ENCODE peak calls at places on chromosomes 6 and 20, in four cellular contexts. One of them, this sample, is unnamed.
A peak's percentile ranks its signal among the peaks of the same experiment; 100 is the strongest.

GRCh38 chr6:89509719-89510339 is 76.9 kb downstream of the ANKRD6 start:
- DNase-seq in neural progenitor cell: no peak
- DNase-seq in heart left ventricle: no peak
- DNase-seq in astrocyte: no peak
- DNase-seq in this sample: no peak

GRCh38 chr6:90139272-90139817 is 157.3 kb downstream of the BACH2 start:
- DNase-seq in neural progenitor cell: no peak
- DNase-seq in heart left ventricle: no peak
- DNase-seq in astrocyte: no peak
- DNase-seq in this sample: no peak

GRCh38 chr20:59994697-59995122 is 36.5 kb downstream of the CDH26 start:
- DNase-seq in neural progenitor cell: peak; percentile 71
- DNase-seq in heart left ventricle: peak; percentile 35
- DNase-seq in astrocyte: no peak
- DNase-seq in this sample: no peak

GRCh38 chr6:159981171-159981571 is 12.3 kb downstream of the IGF2R start:
- DNase-seq in neural progenitor cell: no peak
- DNase-seq in heart left ventricle: no peak
- DNase-seq in astrocyte: no peak
- DNase-seq in this sample: no peak

GRCh38 chr20:24503352-24503931 is 34.0 kb downstream of the SYNDIG1 start:
- DNase-seq in neural progenitor cell: no peak
- DNase-seq in heart left ventricle: peak; percentile 73
- DNase-seq in astrocyte: peak; percentile 50
- DNase-seq in this sample: peak; percentile 1

GRCh38 chr6:62429781-62430180 is 143.8 kb upstream of the KHDRBS2 start:
- DNase-seq in neural progenitor cell: no peak
- DNase-seq in heart left ventricle: no peak
- DNase-seq in astrocyte: no peak
- DNase-seq in this sample: no peak

GRCh38 chr6:124590001-124590400 is 372.2 kb upstream of the RNF217 start:
- DNase-seq in neural progenitor cell: no peak
- DNase-seq in heart left ventricle: no peak
- DNase-seq in astrocyte: no peak
- DNase-seq in this sample: no peak

GRCh38 chr6:7086488-7086887 is 21.3 kb upstream of the RREB1 start:
- DNase-seq in neural progenitor cell: no peak
- DNase-seq in heart left ventricle: peak; percentile 30
- DNase-seq in astrocyte: no peak
- DNase-seq in this sample: no peak

GRCh38 chr6:75205776-75206334 is at the start of gene COL12A1:
- DNase-seq in neural progenitor cell: peak; percentile 87
- DNase-seq in heart left ventricle: peak; percentile 89
- DNase-seq in astrocyte: peak; percentile 99
- DNase-seq in this sample: peak; percentile 96

GRCh38 chr20:24814556-24815195 is 134.4 kb upstream of the CST7 start:
- DNase-seq in neural progenitor cell: no peak
- DNase-seq in heart left ventricle: no peak
- DNase-seq in astrocyte: no peak
- DNase-seq in this sample: no peak

GRCh38 chr6:112432853-112433252 is 85.7 kb downstream of the RFPL4B start:
- DNase-seq in neural progenitor cell: no peak
- DNase-seq in heart left ventricle: no peak
- DNase-seq in astrocyte: no peak
- DNase-seq in this sample: no peak

GRCh38 chr6:112434896-112435295 is 87.8 kb downstream of the RFPL4B start:
- DNase-seq in neural progenitor cell: no peak
- DNase-seq in heart left ventricle: no peak
- DNase-seq in astrocyte: no peak
- DNase-seq in this sample: no peak

GRCh38 chr6:112429226-112429625 is 82.1 kb downstream of the RFPL4B start:
- DNase-seq in neural progenitor cell: peak; percentile 39
- DNase-seq in heart left ventricle: no peak
- DNase-seq in astrocyte: peak; percentile 38
- DNase-seq in this sample: no peak

GRCh38 chr6:112433457-112433856 is 86.3 kb downstream of the RFPL4B start:
- DNase-seq in neural progenitor cell: no peak
- DNase-seq in heart left ventricle: no peak
- DNase-seq in astrocyte: no peak
- DNase-seq in this sample: no peak

GRCh38 chr6:112431803-112432202 is 84.7 kb downstream of the RFPL4B start:
- DNase-seq in neural progenitor cell: no peak
- DNase-seq in heart left ventricle: no peak
- DNase-seq in astrocyte: no peak
- DNase-seq in this sample: no peak
- H3K4me3 ChIP-seq in neural progenitor cell: no peak overlapping the region
- H3K4me3 ChIP-seq in heart left ventricle: no peak overlapping the region
- H3K4me3 ChIP-seq in astrocyte: no peak overlapping the region
- H3K4me3 ChIP-seq in this sample: no peak overlapping the region

GRCh38 chr20:36461600-36462439 is 79.5 kb upstream of the MYL9 start:
- DNase-seq in neural progenitor cell: peak; percentile 83
- DNase-seq in heart left ventricle: peak; percentile 81
- DNase-seq in astrocyte: no peak
- DNase-seq in this sample: no peak
- TF ChIP-seq CTCF in neural progenitor cell: no peak
- TF ChIP-seq CTCF in heart left ventricle: no peak
- TF ChIP-seq CTCF in astrocyte: no peak
- TF ChIP-seq CTCF in this sample: no peak

DNA sequence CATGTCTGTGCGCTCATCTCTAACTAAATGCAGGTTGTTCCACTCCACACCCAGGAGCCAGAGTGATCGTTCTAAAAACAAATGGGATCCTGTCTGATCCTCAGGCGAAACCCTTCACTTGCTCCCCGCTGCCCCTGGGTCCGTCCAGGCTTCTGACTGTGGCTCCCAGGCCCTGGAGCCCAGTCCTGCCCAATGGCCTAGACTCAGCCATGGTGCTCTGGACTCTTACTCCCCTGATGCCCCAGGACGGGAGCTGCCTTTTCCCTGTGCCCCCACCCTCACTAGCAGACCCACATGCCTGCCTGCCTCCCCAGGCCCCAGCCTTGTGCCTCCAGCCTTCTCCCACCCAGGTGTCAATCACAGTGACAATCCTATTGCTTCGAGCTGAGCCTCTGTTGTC is 256.7 kb downstream of the BMP7 start:
- DNase-seq in neural progenitor cell: no peak
- DNase-seq in heart left ventricle: no peak
- DNase-seq in astrocyte: no peak
- DNase-seq in this sample: no peak
- H3K27me3 ChIP-seq in neural progenitor cell: peaks cover 22% of the 10 kb centered on the region
- H3K27me3 ChIP-seq in heart left ventricle: no peaks in the 10 kb centered on the region
- H3K27me3 ChIP-seq in astrocyte: peaks cover 2% of the 10 kb centered on the region
- H3K27me3 ChIP-seq in this sample: peaks cover 6% of the 10 kb centered on the region

GRCh38 chr6:99471638-99472037 is 43.6 kb downstream of the USP45 start:
- DNase-seq in neural progenitor cell: no peak
- DNase-seq in heart left ventricle: no peak
- DNase-seq in astrocyte: no peak
- DNase-seq in this sample: no peak
- H3K4me3 ChIP-seq in neural progenitor cell: no peak overlapping the region
- H3K4me3 ChIP-seq in heart left ventricle: no peak overlapping the region
- H3K4me3 ChIP-seq in astrocyte: no peak overlapping the region
- H3K4me3 ChIP-seq in this sample: no peak overlapping the region

DNA sequence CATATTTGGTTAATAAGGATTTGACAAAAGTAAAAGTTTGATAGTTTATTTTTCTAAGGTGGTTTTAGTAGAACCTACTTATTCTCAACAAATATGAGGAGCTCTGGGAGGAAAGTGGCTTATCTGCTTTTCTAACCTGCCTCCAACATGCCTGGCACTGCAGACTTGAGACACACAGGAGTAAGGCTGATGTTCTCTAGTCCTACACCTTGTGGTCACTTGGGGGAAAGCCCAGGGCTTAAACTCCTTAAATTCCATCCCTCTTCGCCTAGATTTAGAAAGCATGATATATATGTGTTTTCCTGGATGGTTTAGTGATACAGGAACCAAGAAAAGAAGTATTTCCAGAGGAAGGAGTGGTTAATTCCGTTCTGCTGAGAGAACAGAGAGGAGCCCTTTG is 39.9 kb upstream of the SAMD5 start:
- DNase-seq in neural progenitor cell: peak; percentile 17
- DNase-seq in heart left ventricle: no peak
- DNase-seq in astrocyte: no peak
- DNase-seq in this sample: no peak
- TF ChIP-seq CTCF in neural progenitor cell: peak; percentile 38
- TF ChIP-seq CTCF in heart left ventricle: no peak
- TF ChIP-seq CTCF in astrocyte: no peak
- TF ChIP-seq CTCF in this sample: no peak

GRCh38 chr6:27088068-27088467 is 159.4 kb upstream of the PRSS16 start:
- DNase-seq in neural progenitor cell: no peak
- DNase-seq in heart left ventricle: no peak
- DNase-seq in astrocyte: no peak
- DNase-seq in this sample: no peak
- H3K27me3 ChIP-seq in neural progenitor cell: peaks cover 52% of the 10 kb centered on the region
- H3K27me3 ChIP-seq in heart left ventricle: peaks cover 27% of the 10 kb centered on the region
- H3K27me3 ChIP-seq in astrocyte: peaks cover 9% of the 10 kb centered on the region
- H3K27me3 ChIP-seq in this sample: no peaks in the 10 kb centered on the region